ENCODE peak calls at places on chromosomes 3 and 15, in four cellular contexts. One of them, this sample, is unnamed.

GRCh38 chr3:29099296-29099695 is 181.6 kb upstream of the RBMS3 start:
- DNase-seq in H54: no peak
- DNase-seq in epithelial cell of esophagus: no peak
- DNase-seq in left kidney: peak; percentile 29
- DNase-seq in this sample: no peak

GRCh38 chr3:128572644-128573105 is 77.9 kb downstream of the RPN1 start:
- DNase-seq in H54: no peak
- DNase-seq in epithelial cell of esophagus: peak; percentile 24
- DNase-seq in left kidney: no peak
- DNase-seq in this sample: no peak

GRCh38 chr3:37676885-37677284 is 184.8 kb upstream of the CTDSPL start:
- DNase-seq in H54: no peak
- DNase-seq in epithelial cell of esophagus: no peak
- DNase-seq in left kidney: no peak
- DNase-seq in this sample: no peak

GRCh38 chr3:105413356-105413887 is 46.7 kb downstream of the ALCAM start:
- DNase-seq in H54: no peak
- DNase-seq in epithelial cell of esophagus: no peak
- DNase-seq in left kidney: no peak
- DNase-seq in this sample: peak; percentile 33

GRCh38 chr3:53045107-53045783 is 628 bp downstream of the SFMBT1 start:
- DNase-seq in H54: peak; percentile 87
- DNase-seq in epithelial cell of esophagus: peak; percentile 55
- DNase-seq in left kidney: peak; percentile 83
- DNase-seq in this sample: no peak

GRCh38 chr3:108488631-108489030 is 21.8 kb downstream of the MYH15 start:
- DNase-seq in H54: no peak
- DNase-seq in epithelial cell of esophagus: peak; percentile 49
- DNase-seq in left kidney: no peak
- DNase-seq in this sample: no peak

GRCh38 chr15:25691544-25692430 is 171.3 kb downstream of the ATP10A start:
- DNase-seq in H54: no peak
- DNase-seq in epithelial cell of esophagus: no peak
- DNase-seq in left kidney: peak; percentile 57
- DNase-seq in this sample: no peak

GRCh38 chr3:150265305-150265704 is 142.8 kb upstream of the TSC22D2 start:
- DNase-seq in H54: no peak
- DNase-seq in epithelial cell of esophagus: no peak
- DNase-seq in left kidney: no peak
- DNase-seq in this sample: no peak

GRCh38 chr3:136932518-136932917 is 25.3 kb upstream of the IL20RB start:
- DNase-seq in H54: no peak
- DNase-seq in epithelial cell of esophagus: peak; percentile 77
- DNase-seq in left kidney: no peak
- DNase-seq in this sample: peak; percentile 90